ENCODE peak calls at places on chromosomes 16 and 17, in four cellular contexts. E is GM12878, C is K562, Z is HepG2. I is an unnamed sample.

GRCh38 chr17:16449121-16449570 is 33.8 kb downstream of the TRPV2 start:
- DNase-seq in E (no peak), C (no peak), Z (no peak), I (no peak)

GRCh38 chr16:72995151-72995881 is 52.6 kb downstream of the ZFHX3 start:
- DNase-seq in C (peak), E (no peak), Z (no peak), I (peak)

GRCh38 chr16:11173426-11173825 is 82.6 kb downstream of the SOCS1 start:
- DNase-seq in E (no peak), Z (no peak), C (no peak), I (no peak)

GRCh38 chr17:72030067-72030899 is 90.5 kb upstream of the SOX9 start:
- DNase-seq in C (no peak), Z (peak), E (peak), I (no peak)

GRCh38 chr17:65022751-65023421 is 33.7 kb downstream of the GNA13 start:
- DNase-seq in E (peak), C (no peak), Z (peak), I (no peak)

GRCh38 chr16:85573696-85574641 is 39.2 kb upstream of the GSE1 start:
- DNase-seq in Z (no peak), C (peak), E (no peak), I (peak)

GRCh38 chr17:44069974-44070454 is 521 bp upstream of the G6PC3 start:
- DNase-seq in E (no peak), C (no peak), Z (no peak), I (no peak)

GRCh38 chr17:263773-264172 is 82.3 kb upstream of the DOC2B start:
- DNase-seq in C (no peak), E (no peak), Z (no peak), I (no peak)

GRCh38 chr17:67492251-67492740 is 115.2 kb downstream of the PITPNC1 start:
- DNase-seq in Z (no peak), E (no peak), C (no peak), I (no peak)

GRCh38 chr16:82016964-82017363 is 5.7 kb upstream of the SDR42E1 start:
- DNase-seq in E (no peak), C (no peak), Z (no peak), I (no peak)

GRCh38 chr16:10862432-10862831 is 14.6 kb upstream of the CIITA start:
- DNase-seq in Z (no peak), E (no peak), C (no peak), I (no peak)

GRCh38 chr17:35051183-35051578 is 12.3 kb downstream of the RFFL start:
- DNase-seq in Z (peak), C (peak), E (no peak), I (no peak)

GRCh38 chr17:21522755-21523154 is 146.6 kb downstream of the KCNJ12 start:
- DNase-seq in C (no peak), E (no peak), Z (no peak), I (no peak)

GRCh38 chr17:50803676-50804075 is 31.7 kb upstream of the WFIKKN2 start:
- DNase-seq in E (no peak), Z (no peak), C (no peak), I (no peak)

GRCh38 chr17:7851438-7852261 is 3.2 kb upstream of the TMEM88 start:
- DNase-seq in E (peak), Z (peak), C (peak), I (peak)

GRCh38 chr16:66378739-66379570 is 12.5 kb downstream of the CDH5 start:
- DNase-seq in E (no peak), Z (no peak), C (no peak), I (no peak)

GRCh38 chr16:77898671-77899211 is 110.4 kb downstream of the VAT1L start:
- DNase-seq in C (no peak), Z (no peak), E (no peak), I (no peak)

GRCh38 chr16:65917466-65917865 is 449.0 kb upstream of the CDH5 start:
- DNase-seq in C (no peak), Z (no peak), E (no peak), I (no peak)

GRCh38 chr16:81797443-81797842 is 18.4 kb downstream of the PLCG2 start:
- DNase-seq in Z (no peak), E (peak), C (no peak), I (no peak)

GRCh38 chr16:19881028-19881427 is 3.6 kb downstream of the GPRC5B start:
- DNase-seq in C (no peak), Z (no peak), E (no peak), I (no peak)

GRCh38 chr16:51383909-51384308 is 232.8 kb upstream of the SALL1 start:
- DNase-seq in C (no peak), Z (no peak), E (no peak), I (no peak)

GRCh38 chr17:20315821-20316220 is 151.5 kb downstream of the LGALS9B start:
- DNase-seq in Z (no peak), E (no peak), C (no peak), I (no peak)

GRCh38 chr16:50664270-50664669 is 16.8 kb downstream of the SNX20 start:
- DNase-seq in E (no peak), C (no peak), Z (no peak), I (no peak)

GRCh38 chr17:79619636-79620206 is 8.9 kb upstream of the RBFOX3 start:
- DNase-seq in C (no peak), Z (no peak), E (no peak), I (peak)

GRCh38 chr16:50006954-50007353 is 18.1 kb upstream of the CNEP1R1 start:
- DNase-seq in C (no peak), E (no peak), Z (no peak), I (no peak)

GRCh38 chr17:50872710-50873424 is 6.7 kb upstream of the TOB1 start:
- DNase-seq in E (no peak), Z (no peak), C (no peak), I (no peak)

GRCh38 chr17:40442392-40443195 is 656 bp upstream of the IGFBP4 start:
- DNase-seq in E (no peak), Z (no peak), C (peak), I (no peak)

GRCh38 chr16:5019775-5020174 is 14.0 kb downstream of the NAGPA start:
- DNase-seq in C (no peak), Z (no peak), E (no peak), I (no peak)

GRCh38 chr17:57342141-57342540 is 85.8 kb downstream of the MSI2 start:
- DNase-seq in E (no peak), C (no peak), Z (no peak), I (no peak)

GRCh38 chr17:3772764-3773163 is 28.2 kb downstream of the ITGAE start:
- DNase-seq in Z (peak), C (no peak), E (no peak), I (no peak)

GRCh38 chr17:42310281-42311156 is 22.2 kb downstream of the STAT5A start:
- DNase-seq in Z (no peak), C (peak), E (no peak), I (no peak)

GRCh38 chr17:56478836-56479447 is 114.6 kb upstream of the NOG start:
- DNase-seq in E (no peak), Z (peak), C (peak), I (peak)

GRCh38 chr17:68600881-68601564 is at the start of gene FAM20A:
- DNase-seq in Z (no peak), E (no peak), C (no peak), I (peak)

DNA sequence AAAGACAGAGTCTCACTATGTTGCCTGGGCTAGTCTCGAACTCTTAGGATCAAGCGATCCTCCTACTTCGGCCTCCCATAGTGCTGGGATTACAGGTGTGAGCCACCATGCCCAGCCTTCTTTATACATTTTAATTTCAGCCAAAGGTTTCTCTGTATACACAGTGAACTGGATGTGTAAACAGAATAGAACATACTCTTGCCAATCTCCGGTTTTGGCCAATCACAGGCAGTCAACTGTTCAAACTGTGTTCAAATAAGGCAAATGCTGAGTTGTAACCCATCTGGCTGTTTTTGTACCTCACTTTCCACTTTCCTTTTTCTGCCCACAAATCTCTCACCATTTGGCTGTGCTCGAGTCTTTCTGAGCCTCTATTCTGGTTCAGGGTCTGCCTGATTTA is 108.2 kb downstream of the CPPED1 start:
- DNase-seq in C (no peak), E (no peak), Z (no peak), I (no peak)
- TF ChIP-seq NFIC in C (no peak), E (no peak), Z (no peak), I (no peak)

GRCh38 chr17:2214047-2214717 is 89.4 kb downstream of the SMG6 start:
- DNase-seq in C (peak), E (no peak), Z (no peak), I (no peak)
- TF ChIP-seq FOXM1 in C (no peak), E (no peak), Z (no peak), I (no peak)

DNA sequence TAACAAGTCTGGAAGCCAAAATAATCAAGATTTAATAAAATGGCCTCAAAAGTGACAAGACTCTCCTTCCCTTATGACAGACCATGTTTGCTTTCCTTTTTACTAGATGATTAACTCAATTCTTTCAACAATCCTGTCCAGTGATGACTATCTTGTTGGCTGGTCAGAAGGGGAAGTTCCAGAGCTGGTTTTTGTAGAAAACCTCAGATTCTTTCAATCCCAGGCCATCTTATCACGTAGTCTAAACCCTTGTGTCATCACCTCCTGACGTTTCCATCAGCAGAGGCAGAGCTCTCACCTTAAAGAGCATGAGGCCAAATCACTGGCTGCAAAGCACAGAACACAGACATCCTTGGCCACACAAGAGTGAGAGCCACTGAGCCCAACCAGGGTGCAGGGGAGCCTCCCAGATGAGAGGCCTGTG is 125.3 kb downstream of the ANKRD11 start:
- DNase-seq in Z (no peak), E (no peak), C (no peak), I (peak)
- TF ChIP-seq NFIC in Z (no peak), E (no peak), C (no peak), I (no peak)

GRCh38 chr17:29181226-29181625 is 1.0 kb upstream of the MYO18A start:
- DNase-seq in Z (no peak), E (no peak), C (no peak), I (no peak)
- TF ChIP-seq FOXM1 in Z (no peak), E (no peak), C (no peak), I (no peak)

DNA sequence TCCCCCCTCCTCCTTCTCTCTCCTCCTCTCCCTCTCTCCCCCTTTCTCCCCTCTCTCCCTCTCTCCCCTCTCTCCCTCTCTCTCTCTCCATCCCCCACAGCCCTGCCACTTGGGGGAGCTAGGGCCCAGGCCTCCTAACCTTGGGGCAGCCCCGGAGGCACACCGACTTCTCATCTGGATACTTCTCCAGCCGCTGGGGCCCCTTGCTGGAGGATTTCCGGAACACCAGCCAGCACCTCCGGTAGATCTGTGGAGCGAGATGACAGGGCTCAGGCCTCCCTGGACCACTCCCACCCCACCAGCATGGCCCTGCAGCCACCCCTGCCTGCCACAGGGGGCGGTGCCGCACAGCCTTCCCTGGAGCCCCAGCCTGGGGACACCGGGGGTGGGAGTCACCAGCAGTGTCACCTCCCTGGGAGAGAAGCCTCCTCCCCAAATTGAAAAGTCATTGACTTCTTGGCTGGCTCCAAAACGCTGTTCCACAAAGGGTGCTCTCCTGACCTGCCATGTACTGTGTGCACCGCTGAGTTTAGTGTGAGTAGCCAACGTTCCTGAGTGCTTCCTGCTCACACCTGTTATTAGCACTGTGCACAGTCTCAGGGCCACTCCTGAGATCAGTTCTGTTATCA is 10.5 kb downstream of the DOK4 start:
- DNase-seq in Z (peak), E (no peak), C (peak), I (peak)
- TF ChIP-seq NFIC in Z (no peak), E (no peak), C (no peak), I (no peak)

DNA sequence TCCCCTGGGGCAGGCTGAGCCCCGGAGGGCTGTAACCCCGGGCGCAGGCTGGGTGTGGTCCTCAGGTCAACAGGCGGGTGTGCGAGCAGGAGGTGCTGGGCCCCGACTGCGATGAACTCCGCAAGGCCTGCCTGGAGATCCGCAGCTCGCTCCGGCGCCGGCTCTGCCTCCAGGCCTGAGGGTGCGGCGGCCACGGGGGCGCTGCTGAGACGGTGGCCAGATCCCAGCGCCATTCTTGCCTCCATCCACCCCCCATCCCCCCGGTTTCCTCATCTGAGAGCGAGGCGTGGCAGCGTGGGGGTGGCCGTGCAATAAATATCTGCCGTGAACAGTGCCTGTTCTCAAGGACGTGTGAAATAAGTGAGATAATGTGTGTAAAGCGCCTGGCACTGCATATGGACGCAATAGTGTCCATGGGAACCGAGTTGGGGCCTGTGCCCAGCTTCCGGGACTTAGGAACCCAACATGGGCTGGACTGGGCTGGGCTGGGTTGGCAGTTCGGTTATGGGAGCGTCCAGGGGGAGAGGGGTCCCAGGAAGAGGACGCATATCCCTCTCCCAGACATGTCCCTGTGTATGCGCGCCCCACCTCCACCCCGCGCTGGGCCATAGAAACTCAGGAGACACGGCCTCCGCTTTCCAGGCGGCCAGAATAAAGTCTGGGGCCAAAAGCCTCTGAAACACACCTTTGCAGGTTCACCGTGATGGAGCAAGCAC is 15.0 kb downstream of the ZNF213 start:
- DNase-seq in E (no peak), Z (no peak), C (peak), I (peak)
- TF ChIP-seq FOXM1 in E (no peak), Z (no peak), C (no peak), I (peak)

GRCh38 chr17:78005452-78006171 is 47.1 kb downstream of the TNRC6C start:
- DNase-seq in E (no peak), Z (no peak), C (no peak), I (no peak)
- TF ChIP-seq NFIC in E (no peak), Z (no peak), C (no peak), I (no peak)

DNA sequence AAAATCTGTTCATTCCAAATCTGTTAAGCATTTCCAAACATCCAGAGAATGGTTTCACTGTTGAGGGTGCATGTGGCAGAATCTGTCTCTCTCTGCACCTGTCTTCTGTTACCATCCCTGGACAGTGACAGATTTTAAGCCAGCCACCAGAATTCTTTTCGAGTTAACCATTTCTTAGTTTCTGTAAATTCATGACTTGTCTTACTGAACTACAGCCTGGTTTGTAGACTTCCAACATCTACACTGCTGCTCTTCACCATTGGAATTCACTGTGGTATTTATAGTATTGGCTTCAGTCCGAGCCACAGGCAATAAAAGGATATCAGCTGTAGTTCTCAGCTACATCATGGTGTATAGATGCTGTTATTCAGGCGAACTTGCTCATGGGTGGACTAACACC is 47.6 kb downstream of the GOSR1 start:
- DNase-seq in C (no peak), E (no peak), Z (no peak), I (no peak)
- TF ChIP-seq FOXM1 in C (no peak), E (no peak), Z (no peak), I (no peak)

GRCh38 chr17:47853616-47854015 is 2.7 kb upstream of the SP6 start:
- DNase-seq in E (no peak), C (no peak), Z (no peak), I (no peak)

GRCh38 chr17:47857551-47858410 is 6.8 kb upstream of the SP6 start:
- DNase-seq in E (no peak), C (no peak), Z (no peak), I (no peak)

GRCh38 chr17:47852113-47852949 is 1.4 kb upstream of the SP6 start:
- DNase-seq in E (no peak), C (peak), Z (no peak), I (no peak)

GRCh38 chr17:47856830-47857229 is 5.9 kb upstream of the SP6 start:
- DNase-seq in Z (no peak), E (no peak), C (no peak), I (no peak)

DNA sequence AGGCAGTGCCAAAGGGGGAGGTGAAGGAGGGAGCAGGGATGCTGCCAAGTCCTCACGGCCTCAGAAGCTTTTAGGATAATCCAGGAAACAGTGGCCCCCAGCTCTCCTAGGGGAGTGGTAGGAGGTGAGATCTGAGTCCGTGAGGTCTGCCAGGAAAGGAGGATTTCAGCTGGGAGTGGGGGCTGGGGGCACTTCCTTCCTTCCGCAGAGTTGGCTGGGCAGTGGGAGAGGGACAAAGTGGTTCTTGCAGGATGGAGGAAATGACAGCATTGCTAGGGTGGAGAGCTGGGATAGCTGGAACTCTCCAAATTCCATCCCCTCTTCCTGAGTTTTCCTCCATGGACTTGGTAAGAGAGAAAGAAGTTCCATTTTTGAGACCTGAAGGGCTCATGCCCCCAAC is 4.8 kb upstream of the SP6 start:
- DNase-seq in C (no peak), E (no peak), Z (no peak), I (no peak)
- TF ChIP-seq NFIC in C (no peak), E (no peak), Z (no peak), I (no peak)

GRCh38 chr17:30210366-30210765 is 25.1 kb downstream of the SLC6A4 start:
- DNase-seq in C (no peak), E (no peak), Z (no peak), I (no peak)
- TF ChIP-seq FOXM1 in C (no peak), E (no peak), Z (no peak), I (no peak)

I was measured in SK-N-SH.